ENCODE peak calls at places on chromosomes 4 and X, in four cellular contexts. K is left ventricle myocardium superior, G is heart right ventricle, J is MM.1S. A is an unnamed sample.

GRCh38 chr4:37453004-37453360 is 208.4 kb downstream of the NWD2 start:
- DNase-seq in K (no peak), G (peak), J (peak), A (peak)

GRCh38 chr4:22712541-22712940 is 19.8 kb downstream of the GBA3 start:
- DNase-seq in K (no peak), G (no peak), J (peak), A (no peak)

GRCh38 chr4:129498626-129499025 is 402.7 kb downstream of the C4orf33 start:
- DNase-seq in K (no peak), G (no peak), J (no peak), A (no peak)

GRCh38 chr4:177385576-177386320 is 56.5 kb downstream of the AGA start:
- DNase-seq in K (no peak), G (no peak), J (no peak), A (no peak)

GRCh38 chrX:150870487-150871340 is 27.8 kb downstream of the CD99L2 start:
- DNase-seq in K (no peak), G (peak), J (no peak), A (no peak)

GRCh38 chr4:9898596-9899345 is 117.3 kb downstream of the DRD5 start:
- DNase-seq in K (peak), G (peak), J (no peak), A (peak)

GRCh38 chrX:130330706-130331105 is 9.0 kb upstream of the SLC25A14 start:
- DNase-seq in K (peak), G (peak), J (peak), A (peak)

GRCh38 chrX:152600853-152601635 is 36.7 kb upstream of the GABRQ start:
- DNase-seq in K (no peak), G (no peak), J (no peak), A (no peak)

GRCh38 chr4:85986266-85986665 is 373.6 kb downstream of the MAPK10 start:
- DNase-seq in K (no peak), G (no peak), J (no peak), A (no peak)

GRCh38 chr4:15776871-15777648 is 1.1 kb upstream of the CD38 start:
- DNase-seq in K (no peak), G (peak), J (no peak), A (peak)

GRCh38 chrX:86348669-86349068 is 200.4 kb downstream of the DACH2 start:
- DNase-seq in K (no peak), G (no peak), J (no peak), A (peak)

GRCh38 chr4:185392156-185392555 is 3.6 kb downstream of the LRP2BP start:
- DNase-seq in K (no peak), G (no peak), J (no peak), A (no peak)

GRCh38 chr4:7652451-7652871 is 217.7 kb upstream of the PSAPL1 start:
- DNase-seq in K (peak), G (no peak), J (no peak), A (no peak)

GRCh38 chr4:170259631-170260153 is 169.9 kb upstream of the AADAT start:
- DNase-seq in K (no peak), G (peak), J (peak), A (peak)

A was measured in NAMALWA.